ENCODE peak calls at places on chromosomes 4 and X, in ten cellular contexts. C is pancreas; V is stimulated activated naive CD8-positive, alpha-beta T cell treated with anti-CD3 and anti-CD28 coated beads, Interleukin-15, Interleukin-2, amounts not matched to agents 100 U/mL and 50 U/mL, for 24 hours; E is PC-3; Q is activated CD8-positive, alpha-beta memory T cell treated with anti-CD3 and anti-CD28 coated beads, Interleukin-2, amount 10 ng/mL, durations not matched to agents 7 days and 5 days; K is HCT116; M is natural killer cell; Y is lower lobe of right lung; U is T-cell; S is left lung. T is an unnamed sample.

GRCh38 chr4:184153781-184154542 is 63.7 kb downstream of the ENPP6 start:
- ATAC-seq in E (no peak), S (no peak), Y (no peak), U (no peak), K (no peak), C (no peak), V (no peak), M (no peak), Q (no peak), T (no peak)

GRCh38 chrX:10875995-10876394 is 235.1 kb upstream of the HCCS start:
- ATAC-seq in Q (no peak), Y (no peak), E (no peak), K (no peak), S (no peak), V (no peak), U (no peak), M (no peak), C (no peak), T (peak)

GRCh38 chr4:94523033-94523590 is 71.4 kb downstream of the PDLIM5 start:
- ATAC-seq in Q (no peak), Y (no peak), M (no peak), U (no peak), C (no peak), V (no peak), E (no peak), S (peak), K (no peak), T (no peak)

GRCh38 chr4:89196745-89197144 is 85.4 kb downstream of the TIGD2 start:
- ATAC-seq in E (no peak), M (no peak), K (no peak), S (no peak), U (no peak), V (no peak), Q (no peak), Y (no peak), C (peak), T (no peak)

GRCh38 chr4:100288811-100289529 is 98.7 kb upstream of the DDIT4L start:
- ATAC-seq in M (no peak), C (no peak), V (no peak), K (no peak), Q (no peak), E (no peak), S (no peak), U (no peak), Y (no peak), T (no peak)

GRCh38 chrX:38089173-38089982 is 83.0 kb downstream of the SYTL5 start:
- ATAC-seq in C (no peak), Q (no peak), S (no peak), U (no peak), Y (no peak), E (no peak), V (no peak), M (no peak), K (no peak), T (no peak)

GRCh38 chr4:105555409-105555808 is 3.0 kb downstream of the ARHGEF38 start:
- ATAC-seq in Q (no peak), Y (no peak), M (no peak), E (no peak), C (no peak), K (no peak), S (peak), U (no peak), V (no peak), T (no peak)

GRCh38 chr4:14257903-14258302 is 630.4 kb upstream of the BOD1L1 start:
- ATAC-seq in E (no peak), K (no peak), Y (no peak), M (no peak), S (no peak), U (no peak), Q (no peak), C (no peak), V (no peak), T (no peak)

GRCh38 chr4:78962597-78963115 is 23.4 kb upstream of the PAQR3 start:
- ATAC-seq in C (no peak), Y (no peak), E (no peak), Q (no peak), S (no peak), K (no peak), U (no peak), V (no peak), M (no peak), T (no peak)

GRCh38 chrX:1334854-1335253 is 1.7 kb upstream of the IL3RA start:
- ATAC-seq in K (no peak), Q (no peak), U (no peak), S (no peak), V (no peak), Y (no peak), M (no peak), C (no peak), E (no peak), T (no peak)

GRCh38 chrX:47390676-47391234 is 20.4 kb downstream of the ZNF157 start:
- ATAC-seq in M (no peak), C (no peak), E (no peak), Y (no peak), V (no peak), S (no peak), U (peak), Q (no peak), K (no peak), T (no peak)

GRCh38 chr4:8507251-8507570 is 66.6 kb downstream of the TRMT44 start:
- ATAC-seq in M (no peak), U (no peak), Q (no peak), E (no peak), C (no peak), S (peak), V (no peak), Y (no peak), K (no peak), T (no peak)

GRCh38 chrX:101450951-101451350 is 34.3 kb upstream of the ARMCX4 start:
- ATAC-seq in Y (peak), E (no peak), Q (no peak), C (no peak), V (no peak), S (no peak), U (no peak), M (no peak), K (no peak), T (no peak)

GRCh38 chrX:24799565-24799964 is 105.8 kb downstream of the POLA1 start:
- ATAC-seq in E (no peak), S (no peak), K (no peak), V (no peak), Y (no peak), Q (no peak), C (no peak), M (no peak), U (no peak), T (no peak)

GRCh38 chr4:173360587-173361221 is 10.1 kb upstream of the SAP30 start:
- ATAC-seq in Q (peak), S (peak), C (no peak), V (no peak), U (no peak), M (no peak), K (peak), E (peak), Y (no peak), T (no peak)